ENCODE peak calls at places on chromosomes 12 and 14, in five cellular contexts. D is mesenchymal stem cell, O is neuronal stem cell, U is H9, Q is H1. Z is an unnamed sample.

GRCh38 chr12:31206038-31206670 is 119.8 kb downstream of the SINHCAF start:
- DNase-seq in D (peak), Q (no peak), O (no peak), U (peak), Z (no peak)

GRCh38 chr12:110244829-110245228 is 36.2 kb upstream of the ATP2A2 start:
- DNase-seq in D (no peak), O (no peak), Q (peak), U (peak), Z (no peak)

GRCh38 chr14:68718033-68718725 is 74.7 kb downstream of the ZFP36L1 start:
- DNase-seq in Q (no peak), O (no peak), U (no peak), D (no peak), Z (no peak)

GRCh38 chr14:96586921-96587822 is 85.0 kb downstream of the PAPOLA start:
- DNase-seq in Q (no peak), U (peak), O (no peak), D (no peak), Z (no peak)

GRCh38 chr14:52860910-52861309 is 69.5 kb upstream of the GNPNAT1 start:
- DNase-seq in U (no peak), O (no peak), Q (no peak), D (no peak), Z (no peak)

GRCh38 chr14:24693353-24693737 is 59.4 kb upstream of the GZMB start:
- DNase-seq in O (no peak), D (no peak), U (no peak), Q (no peak), Z (no peak)

GRCh38 chr12:98592825-98593322 is 612 bp upstream of the SLC25A3 start:
- DNase-seq in O (no peak), D (no peak), Q (no peak), U (no peak), Z (peak)

GRCh38 chr12:20376984-20377383 is 8.6 kb downstream of the PDE3A start:
- DNase-seq in D (peak), Q (no peak), O (no peak), U (no peak), Z (no peak)

GRCh38 chr14:78701246-78701645 is 531.1 kb downstream of the NRXN3 start:
- DNase-seq in U (no peak), O (no peak), Q (no peak), D (no peak), Z (peak)

GRCh38 chr12:124555168-124555928 is 12.1 kb downstream of the NCOR2 start:
- DNase-seq in Q (no peak), O (no peak), D (no peak), U (no peak), Z (no peak)
- H4K91ac ChIP-seq in Q (no peak), O (no peak), D (peak), U (no peak), Z (no peak)

DNA sequence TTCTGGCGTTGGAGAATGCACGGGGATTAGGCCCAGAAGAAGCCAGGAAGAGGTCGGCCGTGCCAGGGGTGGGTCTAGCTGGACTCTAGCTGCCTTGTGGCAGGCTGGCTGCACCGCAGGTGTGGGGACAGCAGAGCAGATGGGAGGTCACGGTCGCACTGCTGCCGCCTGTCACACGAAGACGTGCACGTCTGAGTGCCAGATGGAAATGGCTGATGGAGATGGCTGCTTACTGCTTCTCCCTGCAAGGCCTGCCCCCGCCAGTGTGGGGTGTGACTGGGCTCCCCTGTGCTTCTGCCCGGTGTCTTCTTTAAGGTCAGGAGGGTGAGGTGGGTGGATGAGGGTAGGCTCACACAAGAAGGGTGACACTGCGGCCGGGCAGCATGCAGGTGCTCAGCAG is 79.0 kb downstream of the MOK start:
- DNase-seq in U (no peak), D (no peak), O (no peak), Q (no peak), Z (no peak)
- H2BK12ac ChIP-seq in U (no peak), D (no peak), O (no peak), Q (no peak), Z (no peak)

GRCh38 chr14:86346818-86347384 is 817.0 kb downstream of the FLRT2 start:
- DNase-seq in D (peak), Q (no peak), U (no peak), O (no peak), Z (no peak)
- H4K91ac ChIP-seq in D (no peak), Q (no peak), U (no peak), O (no peak), Z (no peak)

DNA sequence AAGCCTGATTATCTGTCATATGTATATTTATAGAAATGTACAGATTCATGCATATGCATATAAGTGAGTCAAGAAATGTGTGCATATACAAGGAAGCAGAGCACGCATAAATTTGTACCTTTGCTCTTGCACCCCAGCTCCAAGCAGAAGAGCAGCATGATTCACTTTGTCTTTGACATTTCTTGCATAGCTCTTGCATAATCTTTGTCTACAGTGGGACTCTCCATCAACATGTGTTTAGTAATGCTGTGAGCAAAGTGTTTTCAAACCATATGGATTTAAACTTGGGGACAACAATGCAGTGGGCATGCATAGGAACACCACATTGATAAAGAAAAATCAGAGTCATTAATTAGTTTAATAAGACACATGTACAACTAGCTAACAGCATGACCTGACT is 330.7 kb upstream of the DCN start:
- DNase-seq in U (no peak), D (peak), O (no peak), Q (no peak), Z (no peak)
- H2BK12ac ChIP-seq in U (no peak), D (no peak), O (no peak), Q (no peak), Z (no peak)

GRCh38 chr12:21502164-21502496 is 541 bp downstream of the GOLT1B start:
- DNase-seq in O (no peak), D (peak), U (no peak), Q (no peak), Z (no peak)
- H4K91ac ChIP-seq in O (no peak), D (peak), U (no peak), Q (no peak), Z (peak)

DNA sequence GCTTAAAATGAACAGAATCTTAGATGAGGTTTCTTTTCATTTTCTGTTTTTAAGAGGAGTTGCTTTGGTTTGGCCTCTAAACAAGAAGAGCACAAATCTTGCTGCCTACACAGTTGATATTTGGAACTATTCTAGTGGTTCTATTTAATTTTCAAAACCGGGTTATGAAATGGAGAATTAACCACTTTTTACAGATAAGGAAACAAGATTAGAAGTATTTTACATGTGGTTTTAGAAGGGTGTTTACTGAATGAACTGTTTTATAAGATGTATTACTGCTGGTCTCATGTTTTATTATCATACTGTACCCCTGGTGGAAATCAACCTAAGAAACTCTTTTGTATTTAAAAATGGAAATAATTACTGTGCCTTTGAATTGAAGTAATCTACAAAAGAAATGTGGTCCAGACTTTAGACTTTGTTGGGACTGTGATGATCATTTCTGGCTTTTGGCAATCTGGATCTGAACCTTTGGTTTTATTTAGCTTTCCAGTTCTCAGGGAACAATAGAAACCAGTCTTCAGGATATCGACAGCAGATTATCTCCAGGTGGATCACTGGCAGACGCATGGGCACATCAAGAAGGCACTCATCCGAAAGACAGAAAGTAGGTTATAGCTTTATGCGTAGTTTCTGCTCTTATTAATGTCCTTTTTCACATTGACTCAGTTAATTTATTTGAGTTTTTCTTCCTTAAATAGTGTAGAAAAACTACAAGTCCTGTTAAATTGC is 43.2 kb downstream of the TBK1 start:
- DNase-seq in Q (no peak), O (no peak), U (no peak), D (no peak), Z (no peak)
- H2BK12ac ChIP-seq in Q (no peak), O (no peak), U (no peak), D (no peak), Z (no peak)

GRCh38 chr12:42482820-42483533 is 106.6 kb downstream of the PRICKLE1 start:
- DNase-seq in Q (peak), U (peak), D (peak), O (peak), Z (peak)

GRCh38 chr12:42486407-42486806 is 103.1 kb downstream of the PRICKLE1 start:
- DNase-seq in O (no peak), U (no peak), D (no peak), Q (no peak), Z (no peak)

GRCh38 chr12:42483534-42483857 is 106.0 kb downstream of the PRICKLE1 start:
- DNase-seq in U (no peak), O (peak), D (no peak), Q (peak), Z (no peak)

GRCh38 chr12:42485823-42486222 is 103.7 kb downstream of the PRICKLE1 start:
- DNase-seq in Q (peak), U (peak), O (no peak), D (no peak), Z (no peak)

DNA sequence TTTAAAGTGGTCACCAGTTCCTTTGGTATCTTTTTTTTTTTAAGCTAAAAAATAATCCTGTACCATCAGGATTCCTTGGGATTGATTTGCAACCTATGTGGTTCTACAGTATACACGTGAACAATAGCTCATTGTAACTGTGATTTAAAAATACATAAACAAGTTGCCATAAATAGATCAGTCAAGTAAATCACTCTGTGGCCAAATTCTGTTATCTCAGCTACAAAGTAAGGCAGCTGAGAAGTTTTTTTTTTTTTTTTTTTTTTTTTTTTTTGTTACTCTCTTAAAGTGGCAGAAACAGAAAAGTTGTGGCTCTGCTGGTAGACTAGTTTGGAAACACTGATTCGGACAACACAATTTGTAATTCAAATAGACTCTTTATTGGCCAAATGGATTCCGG is 104.5 kb downstream of the PRICKLE1 start:
- DNase-seq in D (peak), O (no peak), Q (no peak), U (no peak), Z (no peak)
- H4K91ac ChIP-seq in D (no peak), O (no peak), Q (no peak), U (no peak), Z (no peak)